ENCODE peak calls at places on chromosomes 3 and 15, in five cellular contexts. M, G, A, D and S are unnamed samples.

GRCh38 chr3:37521403-37521802 is 340.3 kb upstream of the CTDSPL start:
- DNase-seq in D (no peak), G (no peak), A (no peak), M (no peak), S (no peak)

GRCh38 chr3:77412591-77412990 is 372.7 kb downstream of the ROBO2 start:
- DNase-seq in M (no peak), A (no peak), G (no peak), D (no peak), S (no peak)

GRCh38 chr3:10554236-10554611 is 48.8 kb upstream of the ATP2B2 start:
- DNase-seq in D (no peak), G (no peak), M (no peak), A (no peak), S (no peak)

GRCh38 chr15:39194431-39194830 is 386.4 kb upstream of the THBS1 start:
- DNase-seq in D (no peak), M (no peak), G (no peak), A (no peak), S (no peak)

GRCh38 chr3:40190056-40190455 is 119.5 kb upstream of the EIF1B start:
- DNase-seq in A (no peak), G (no peak), M (no peak), D (no peak), S (no peak)

GRCh38 chr3:130276203-130276803 is 69.2 kb upstream of the COL6A5 start:
- DNase-seq in A (no peak), G (no peak), D (no peak), M (no peak), S (peak; percentile 45)

GRCh38 chr3:98982336-98982735 is 80.8 kb upstream of the DCBLD2 start:
- DNase-seq in M (no peak), D (no peak), G (no peak), A (no peak), S (no peak)

GRCh38 chr3:127420355-127420655 is 132.5 kb upstream of the PRR20G start:
- DNase-seq in G (no peak), D (no peak), A (no peak), M (no peak), S (no peak)

GRCh38 chr3:107904536-107905066 is 186.2 kb downstream of the CD47 start:
- DNase-seq in A (no peak), M (no peak), D (no peak), G (no peak), S (no peak)